ENCODE peak calls at places on chromosomes 5 and 9, in eight cellular contexts. G is activated CD4-positive, alpha-beta T cell treated with anti-CD3 and anti-CD28 coated beads for 1 hour; N is HFFc6; W is anterior cingulate cortex; O is T-helper 17 cell; T is GM23248; C is RKO; M is H9. F is an unnamed sample.

GRCh38 chr5:40266952-40267351 is 412.8 kb upstream of the PTGER4 start:
- DNase-seq in T (no peak), N (no peak), O (no peak), M (no peak), G (no peak), W (no peak), C (no peak), F (no peak)

GRCh38 chr9:107044872-107045271 is 181.9 kb downstream of the ZNF462 start:
- DNase-seq in C (no peak), W (no peak), O (no peak), N (no peak), G (no peak), T (no peak), M (no peak), F (no peak)

GRCh38 chr5:149586708-149587318 is 5.5 kb downstream of the ARHGEF37 start:
- DNase-seq in W (no peak), T (no peak), N (no peak), O (no peak), M (no peak), G (no peak), C (no peak), F (no peak)

GRCh38 chr9:93658184-93658925 is 82.0 kb downstream of the PHF2 start:
- DNase-seq in W (no peak), O (no peak), G (no peak), N (no peak), C (no peak), T (no peak), M (no peak), F (no peak)

GRCh38 chr9:127423591-127423933 is 620 bp upstream of the ZNF79 start:
- DNase-seq in T (no peak), G (no peak), W (no peak), N (no peak), O (no peak), M (no peak), C (no peak), F (no peak)

GRCh38 chr5:143312822-143313221 is 90.7 kb downstream of the NR3C1 start:
- DNase-seq in O (no peak), M (no peak), T (peak; percentile 57), C (no peak), W (no peak), G (no peak), N (no peak), F (no peak)

GRCh38 chr9:121288874-121289553 is 21.1 kb downstream of the GSN start:
- DNase-seq in C (no peak), W (peak; percentile 88), N (peak; percentile 73), T (peak; percentile 59), O (no peak), G (no peak), M (peak; percentile 86), F (no peak)

GRCh38 chr5:34507948-34508347 is 148.2 kb upstream of the RAI14 start:
- DNase-seq in W (no peak), N (no peak), T (no peak), G (no peak), O (no peak), M (no peak), C (peak; percentile 19), F (no peak)

GRCh38 chr5:107424461-107424860 is 246.3 kb downstream of the EFNA5 start:
- DNase-seq in N (no peak), W (no peak), M (no peak), C (no peak), G (no peak), O (no peak), T (peak; percentile 18), F (no peak)

GRCh38 chr5:154756871-154757646 is 1.9 kb downstream of the LARP1 start:
- DNase-seq in N (no peak), G (peak; percentile 34), C (peak; percentile 45), M (no peak), W (peak; percentile 67), T (peak; percentile 67), O (peak; percentile 36), F (peak; percentile 25)

GRCh38 chr5:150623152-150623877 is 17.1 kb upstream of the SYNPO start:
- DNase-seq in T (no peak), N (no peak), M (no peak), O (no peak), C (no peak), G (no peak), W (no peak), F (no peak)

GRCh38 chr9:27436234-27436633 is 87.9 kb upstream of the IFNK start:
- DNase-seq in O (no peak), M (no peak), T (no peak), W (no peak), N (no peak), C (no peak), G (no peak), F (no peak)

GRCh38 chr5:5044240-5044840 is 95.8 kb upstream of the ADAMTS16 start:
- DNase-seq in O (no peak), N (no peak), M (no peak), G (no peak), T (no peak), W (no peak), C (no peak), F (no peak)

GRCh38 chr9:92506184-92506857 is 24.0 kb upstream of the ASPN start:
- DNase-seq in M (no peak), O (no peak), G (no peak), N (peak; percentile 96), T (peak; percentile 94), W (no peak), C (peak; percentile 16), F (peak; percentile 26)

GRCh38 chr9:92664394-92665152 is 5.4 kb downstream of the IPPK start:
- DNase-seq in M (no peak), G (no peak), C (no peak), T (peak; percentile 54), N (no peak), O (no peak), W (peak; percentile 47), F (no peak)

GRCh38 chr5:18605186-18605585 is 970.9 kb downstream of the TAF11L14 start:
- DNase-seq in M (no peak), T (no peak), G (no peak), N (no peak), C (no peak), W (no peak), O (no peak), F (no peak)

GRCh38 chr5:15943487-15943886 is 236.1 kb downstream of the MARCHF11 start:
- DNase-seq in T (peak; percentile 45), W (no peak), C (no peak), O (no peak), G (no peak), N (peak; percentile 50), M (no peak), F (no peak)

GRCh38 chr5:154205441-154206117 is 15.0 kb downstream of the GALNT10 start:
- DNase-seq in W (no peak), C (no peak), O (no peak), T (peak; percentile 22), G (no peak), N (peak; percentile 43), M (no peak), F (no peak)

GRCh38 chr5:92353107-92354030 is 970.3 kb upstream of the ARRDC3 start:
- DNase-seq in G (no peak), C (no peak), O (no peak), N (peak; percentile 75), T (peak; percentile 56), W (no peak), M (no peak), F (no peak)

GRCh38 chr5:36494756-36495637 is 111.4 kb upstream of the SLC1A3 start:
- DNase-seq in C (no peak), T (peak; percentile 78), N (peak; percentile 33), O (no peak), W (peak; percentile 13), G (no peak), M (no peak), F (no peak)

GRCh38 chr9:105132576-105132975 is 111.9 kb upstream of the SLC44A1 start:
- DNase-seq in C (peak; percentile 53), M (no peak), G (no peak), O (no peak), T (peak; percentile 84), N (peak; percentile 96), W (no peak), F (peak; percentile 62)

GRCh38 chr9:80218336-80218735 is 646.6 kb downstream of the TLE4 start:
- DNase-seq in G (no peak), M (peak; percentile 22), O (no peak), T (no peak), N (no peak), W (no peak), C (no peak), F (no peak)

GRCh38 chr9:27539479-27540441 is 10.1 kb upstream of the MOB3B start:
- DNase-seq in N (peak; percentile 50), G (no peak), C (no peak), T (peak; percentile 63), W (peak; percentile 35), M (no peak), O (no peak), F (no peak)

GRCh38 chr5:92944903-92945629 is 636.0 kb downstream of the NR2F1-AS1 start:
- DNase-seq in N (peak; percentile 45), T (peak; percentile 38), O (no peak), W (no peak), M (no peak), C (no peak), G (no peak), F (no peak)

GRCh38 chr5:97529354-97529753 is 346.3 kb upstream of the RIOK2 start:
- DNase-seq in N (no peak), O (no peak), G (no peak), C (peak; percentile 25), W (no peak), M (no peak), T (peak; percentile 23), F (no peak)

GRCh38 chr9:27548055-27548741 is 18.6 kb upstream of the MOB3B start:
- DNase-seq in W (no peak), M (no peak), C (peak; percentile 34), T (peak; percentile 72), O (no peak), N (peak; percentile 48), G (no peak), F (peak; percentile 37)

GRCh38 chr9:101094686-101095085 is 66.2 kb downstream of the PLPPR1 start:
- DNase-seq in C (no peak), G (no peak), W (no peak), M (no peak), O (no peak), N (no peak), T (no peak), F (no peak)

GRCh38 chr9:116032683-116033440 is 120.7 kb upstream of the PAPPA start:
- DNase-seq in W (no peak), O (no peak), G (no peak), T (no peak), C (no peak), N (no peak), M (no peak), F (peak; percentile 23)

GRCh38 chr9:83503881-83504280 is 34.3 kb downstream of the FRMD3 start:
- DNase-seq in W (no peak), T (no peak), N (no peak), M (no peak), G (no peak), O (no peak), C (no peak), F (no peak)

GRCh38 chr9:114643001-114643400 is 14.6 kb downstream of the TEX53 start:
- DNase-seq in M (no peak), T (no peak), O (no peak), W (no peak), C (no peak), N (no peak), G (no peak), F (no peak)

GRCh38 chr5:143244000-143244736 is 159.3 kb downstream of the NR3C1 start:
- DNase-seq in M (no peak), C (peak; percentile 48), N (peak; percentile 99), W (no peak), G (no peak), T (peak; percentile 99), O (no peak), F (peak; percentile 97)

GRCh38 chr5:67511911-67512310 is 315.3 kb upstream of the CD180 start:
- DNase-seq in M (no peak), G (no peak), T (no peak), O (no peak), W (no peak), C (no peak), N (no peak), F (no peak)

GRCh38 chr5:9212605-9213004 is 333.3 kb downstream of the SEMA5A start:
- DNase-seq in G (no peak), T (peak; percentile 55), M (no peak), O (no peak), C (no peak), W (no peak), N (peak; percentile 15), F (no peak)

GRCh38 chr9:2559212-2560152 is 62.1 kb upstream of the VLDLR start:
- DNase-seq in N (peak; percentile 88), W (peak; percentile 27), T (peak; percentile 94), G (no peak), M (no peak), C (no peak), O (no peak), F (peak; percentile 85)

F was measured in ACHN.